ENCODE peak calls at places on chromosomes 12 and 14, in four cellular contexts. M is K562, C is HL-60, F is GM12878. G is an unnamed sample.

GRCh38 chr12:74537126-74537706 is 419 bp upstream of the ATXN7L3B start:
- DNase-seq in M (peak), C (peak), F (peak), G (peak)

GRCh38 chr12:88935856-88936255 is 355.6 kb upstream of the KITLG start:
- DNase-seq in M (no peak), C (no peak), F (no peak), G (no peak)

GRCh38 chr14:91352696-91353692 is 64.6 kb downstream of the CCDC88C start:
- DNase-seq in M (no peak), C (no peak), F (no peak), G (no peak)

GRCh38 chr14:52124791-52125661 is 56.2 kb upstream of the NID2 start:
- DNase-seq in M (no peak), C (no peak), F (no peak), G (no peak)

GRCh38 chr12:27573972-27574371 is 50.0 kb downstream of the PPFIBP1 start:
- DNase-seq in M (no peak), C (no peak), F (no peak), G (no peak)

GRCh38 chr12:92608418-92609091 is 94.2 kb upstream of the PLEKHG7 start:
- DNase-seq in M (peak), C (no peak), F (peak), G (no peak)

GRCh38 chr14:56650075-56650474 is 70.5 kb downstream of the TMEM260 start:
- DNase-seq in M (no peak), C (no peak), F (no peak), G (no peak)

GRCh38 chr14:40222996-40223395 is 790.8 kb upstream of the FBXO33 start:
- DNase-seq in M (no peak), C (no peak), F (no peak), G (no peak)

GRCh38 chr12:121509339-121509738 is 71.5 kb downstream of the KDM2B start:
- DNase-seq in M (no peak), C (no peak), F (no peak), G (no peak)

GRCh38 chr12:90043264-90043663 is 334.6 kb upstream of the ATP2B1 start:
- DNase-seq in M (no peak), C (no peak), F (no peak), G (no peak)

GRCh38 chr14:80055912-80056801 is 155.1 kb downstream of the DIO2 start:
- DNase-seq in M (peak), C (no peak), F (no peak), G (no peak)

GRCh38 chr14:37195327-37195726 is 2.4 kb upstream of the MIPOL1 start:
- DNase-seq in M (no peak), C (no peak), F (no peak), G (no peak)

GRCh38 chr14:23696706-23697239 is 60.6 kb downstream of the DHRS2 start:
- DNase-seq in M (no peak), C (no peak), F (no peak), G (no peak)

GRCh38 chr14:101026341-101026740 is 122.8 kb upstream of the RTL1 start:
- DNase-seq in M (no peak), C (no peak), F (no peak), G (no peak)
- TF ChIP-seq SPI1 in M (no peak), C (no peak), F (no peak), G (no peak)

DNA sequence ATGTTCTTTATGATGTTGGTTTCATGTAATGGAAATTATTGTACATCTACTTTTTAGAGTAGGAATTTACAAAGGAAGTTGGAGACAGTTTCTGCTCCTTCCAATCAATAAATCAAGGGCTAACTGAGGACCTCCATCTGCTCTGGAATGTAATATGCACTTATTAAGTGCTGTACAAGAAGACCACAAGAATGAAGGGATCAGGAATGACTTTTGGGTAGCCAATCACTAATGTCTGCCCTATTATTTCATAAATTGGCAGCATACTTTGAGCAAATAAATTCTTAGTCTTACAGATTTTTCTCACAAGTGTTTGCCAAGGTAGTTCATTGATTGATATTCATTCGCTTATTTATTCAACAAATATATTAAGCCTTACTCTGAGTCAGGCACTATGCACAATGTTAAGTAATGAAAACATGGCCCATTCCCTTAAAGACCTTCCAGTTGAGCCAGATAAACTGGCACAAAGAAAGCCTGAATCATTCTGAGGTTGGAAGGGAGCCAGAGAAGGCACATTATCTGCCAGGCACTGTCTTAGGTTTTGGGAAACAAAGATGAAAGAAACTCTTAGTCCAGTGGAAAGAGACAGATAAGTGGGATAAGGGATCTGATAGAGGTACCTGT is 26.7 kb downstream of the PDE6H start:
- DNase-seq in M (no peak), C (no peak), F (no peak), G (no peak)
- TF ChIP-seq SPI1 in M (no peak), C (no peak), F (no peak), G (no peak)

DNA sequence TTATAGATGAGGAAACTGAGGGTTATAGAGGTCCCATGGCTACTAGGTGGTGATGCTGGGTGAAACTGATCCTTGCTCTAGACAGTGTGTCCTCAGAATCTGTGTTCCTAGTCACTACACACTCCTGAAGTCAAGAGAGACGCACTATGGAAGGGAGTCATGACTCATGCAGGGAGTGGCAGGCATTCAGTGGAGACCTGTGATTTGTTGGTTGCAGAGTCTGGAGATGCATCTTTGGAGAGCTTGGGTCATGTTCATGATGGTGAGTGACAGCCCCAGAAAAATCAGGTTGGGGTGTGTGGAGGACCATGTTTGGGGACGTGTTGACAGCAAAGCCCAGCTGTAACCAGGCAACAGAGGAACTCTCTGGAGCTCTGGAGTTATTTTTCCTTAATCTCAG is 38.0 kb upstream of the FBXO21 start:
- DNase-seq in M (no peak), C (no peak), F (no peak), G (no peak)
- TF ChIP-seq SPI1 in M (no peak), C (no peak), F (no peak), G (no peak)

GRCh38 chr12:10753066-10753465 is 29.9 kb upstream of the YBX3 start:
- DNase-seq in M (no peak), C (no peak), F (no peak), G (no peak)
- TF ChIP-seq SPI1 in M (no peak), C (no peak), F (no peak), G (no peak)

GRCh38 chr12:131736807-131737484 is 26.1 kb downstream of the SFSWAP start:
- DNase-seq in M (no peak), C (no peak), F (no peak), G (no peak)
- TF ChIP-seq SPI1 in M (no peak), C (no peak), F (no peak), G (no peak)

GRCh38 chr12:2811791-2812190 is 677 bp upstream of the ITFG2 start:
- DNase-seq in M (no peak), C (no peak), F (no peak), G (no peak)

GRCh38 chr12:2804390-2805145 is 7.9 kb upstream of the ITFG2 start:
- DNase-seq in M (no peak), C (no peak), F (no peak), G (no peak)

GRCh38 chr12:2803635-2804380 is 8.7 kb upstream of the ITFG2 start:
- DNase-seq in M (no peak), C (no peak), F (peak), G (no peak)

GRCh38 chr12:2805146-2805525 is 7.3 kb upstream of the ITFG2 start:
- DNase-seq in M (no peak), C (no peak), F (no peak), G (no peak)

DNA sequence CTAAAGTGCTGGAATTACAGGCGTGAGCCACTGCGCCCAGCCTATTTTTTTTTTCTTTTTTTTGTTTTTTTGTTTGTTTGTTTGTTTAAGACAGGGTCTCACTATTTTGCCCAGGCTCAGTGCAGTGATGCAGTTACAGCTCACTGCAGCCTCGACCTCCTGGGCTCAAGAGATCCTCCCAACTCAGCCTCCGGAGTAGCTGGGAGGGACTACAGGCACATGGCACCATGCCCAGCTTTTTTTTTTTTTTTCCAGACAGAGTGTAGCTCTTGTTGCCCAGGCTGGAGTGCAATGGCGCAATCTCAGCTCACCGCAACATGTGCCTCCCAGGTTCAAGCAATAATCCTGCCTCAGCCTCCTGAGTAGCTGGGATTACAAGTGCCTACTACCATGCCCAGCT is 5.8 kb upstream of the ITFG2 start:
- DNase-seq in M (no peak), C (no peak), F (no peak), G (no peak)
- TF ChIP-seq SPI1 in M (no peak), C (no peak), F (no peak), G (no peak)

GRCh38 chr14:73613419-73613963 is 1.2 kb downstream of the ACOT6 start:
- DNase-seq in M (no peak), C (no peak), F (no peak), G (no peak)
- TF ChIP-seq SPI1 in M (no peak), C (no peak), F (no peak), G (no peak)

DNA sequence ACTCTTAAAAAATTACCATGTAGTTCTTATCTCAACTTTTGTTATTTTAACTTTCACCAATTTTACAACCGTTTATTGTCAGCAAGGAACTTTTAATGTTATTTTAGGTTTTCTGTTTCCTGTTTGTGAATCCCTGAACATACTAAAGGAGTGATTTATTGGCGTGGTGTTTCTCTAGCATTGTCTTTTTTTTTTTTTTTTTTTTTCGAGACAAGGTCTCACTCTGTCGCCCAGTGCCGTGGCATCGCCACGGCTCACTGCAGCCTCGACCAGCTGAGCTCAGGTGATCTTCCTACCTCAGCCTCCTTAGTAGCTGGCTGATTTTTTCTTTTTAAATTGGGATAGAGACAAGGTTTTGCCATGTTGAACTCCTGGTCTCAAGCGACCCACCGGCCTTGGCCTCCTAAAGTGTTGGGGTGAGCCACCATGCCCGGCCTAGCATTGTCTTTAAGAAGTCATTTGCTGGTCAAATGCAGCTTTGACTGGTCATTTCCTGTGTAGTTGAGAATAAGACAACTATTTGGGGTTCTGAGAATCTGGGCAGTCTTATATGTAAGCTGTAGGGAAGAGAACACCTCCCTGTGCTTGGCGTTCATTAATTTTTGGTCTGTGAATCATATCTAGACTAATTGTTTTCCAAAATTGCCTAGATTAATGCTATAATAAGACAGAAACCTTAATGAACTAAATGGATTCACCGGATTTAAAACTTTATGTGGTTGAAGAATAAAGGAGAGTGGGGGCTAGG is 2.1 kb downstream of the WASHC4 start:
- DNase-seq in M (no peak), C (no peak), F (peak), G (no peak)
- TF ChIP-seq SPI1 in M (no peak), C (no peak), F (no peak), G (no peak)

G was measured in GM12891.